ENCODE peak calls at places on chromosomes 13 and 19, in four cellular contexts. One of them, this sample, is unnamed. For H3K4me1, the result is how much of the 10 kb centered on the place peaks cover.

GRCh38 chr19:51002542-51003311 is 1.3 kb upstream of the KLK8 start:
- DNase-seq in CD8-positive, alpha-beta T cell: no peak
- DNase-seq in ascending aorta: no peak
- DNase-seq in hepatocyte: peak
- DNase-seq in this sample: peak

GRCh38 chr19:50427997-50428425 is 4.7 kb upstream of the MYBPC2 start:
- DNase-seq in CD8-positive, alpha-beta T cell: peak
- DNase-seq in ascending aorta: peak
- DNase-seq in hepatocyte: peak
- DNase-seq in this sample: no peak

GRCh38 chr13:92842145-92842544 is 384.5 kb upstream of the GPC6 start:
- DNase-seq in hepatocyte: no peak
- DNase-seq in ascending aorta: no peak
- DNase-seq in CD8-positive, alpha-beta T cell: no peak
- DNase-seq in this sample: no peak

GRCh38 chr13:79679334-79679733 is 198.4 kb downstream of the NDFIP2 start:
- DNase-seq in ascending aorta: no peak
- DNase-seq in CD8-positive, alpha-beta T cell: peak
- DNase-seq in hepatocyte: peak
- DNase-seq in this sample: no peak

GRCh38 chr19:41928754-41929535 is 696 bp upstream of the ERFL start:
- DNase-seq in CD8-positive, alpha-beta T cell: no peak
- DNase-seq in ascending aorta: no peak
- DNase-seq in hepatocyte: no peak
- DNase-seq in this sample: no peak

GRCh38 chr13:78662467-78662866 is 3.5 kb upstream of the OBI1 start:
- DNase-seq in ascending aorta: no peak
- DNase-seq in hepatocyte: no peak
- DNase-seq in CD8-positive, alpha-beta T cell: no peak
- DNase-seq in this sample: no peak

GRCh38 chr13:40665754-40666057 is 735 bp downstream of the FOXO1 start:
- DNase-seq in CD8-positive, alpha-beta T cell: peak
- DNase-seq in ascending aorta: no peak
- DNase-seq in hepatocyte: no peak
- DNase-seq in this sample: peak

GRCh38 chr13:28494861-28495585 is at the start of gene FLT1:
- DNase-seq in hepatocyte: peak
- DNase-seq in ascending aorta: no peak
- DNase-seq in CD8-positive, alpha-beta T cell: peak
- DNase-seq in this sample: no peak

GRCh38 chr19:45177817-45178261 is at the start of gene TRAPPC6A:
- DNase-seq in hepatocyte: no peak
- DNase-seq in CD8-positive, alpha-beta T cell: no peak
- DNase-seq in ascending aorta: no peak
- DNase-seq in this sample: no peak

GRCh38 chr19:44653977-44654784 is 10.5 kb downstream of the PVR start:
- DNase-seq in ascending aorta: peak
- DNase-seq in hepatocyte: peak
- DNase-seq in CD8-positive, alpha-beta T cell: peak
- DNase-seq in this sample: peak

GRCh38 chr13:47678201-47678963 is 322.7 kb downstream of the SUCLA2 start:
- DNase-seq in hepatocyte: no peak
- DNase-seq in CD8-positive, alpha-beta T cell: no peak
- DNase-seq in ascending aorta: no peak
- DNase-seq in this sample: no peak

GRCh38 chr19:48102870-48103751 is 7.5 kb downstream of the PLA2G4C start:
- DNase-seq in ascending aorta: no peak
- DNase-seq in CD8-positive, alpha-beta T cell: peak
- DNase-seq in hepatocyte: peak
- DNase-seq in this sample: no peak

GRCh38 chr19:15776991-15777787 is 10.3 kb upstream of the OR10H5 start:
- DNase-seq in hepatocyte: no peak
- DNase-seq in ascending aorta: no peak
- DNase-seq in CD8-positive, alpha-beta T cell: no peak
- DNase-seq in this sample: no peak

GRCh38 chr13:62094937-62095336 is 679.3 kb upstream of the PCDH20 start:
- DNase-seq in ascending aorta: no peak
- DNase-seq in CD8-positive, alpha-beta T cell: no peak
- DNase-seq in hepatocyte: no peak
- DNase-seq in this sample: no peak

GRCh38 chr13:52725302-52725701 is 14.3 kb downstream of the CNMD start:
- DNase-seq in CD8-positive, alpha-beta T cell: no peak
- DNase-seq in hepatocyte: no peak
- DNase-seq in ascending aorta: no peak
- DNase-seq in this sample: no peak

GRCh38 chr13:52723181-52723580 is 16.4 kb downstream of the CNMD start:
- DNase-seq in hepatocyte: no peak
- DNase-seq in CD8-positive, alpha-beta T cell: no peak
- DNase-seq in ascending aorta: no peak
- DNase-seq in this sample: no peak

DNA sequence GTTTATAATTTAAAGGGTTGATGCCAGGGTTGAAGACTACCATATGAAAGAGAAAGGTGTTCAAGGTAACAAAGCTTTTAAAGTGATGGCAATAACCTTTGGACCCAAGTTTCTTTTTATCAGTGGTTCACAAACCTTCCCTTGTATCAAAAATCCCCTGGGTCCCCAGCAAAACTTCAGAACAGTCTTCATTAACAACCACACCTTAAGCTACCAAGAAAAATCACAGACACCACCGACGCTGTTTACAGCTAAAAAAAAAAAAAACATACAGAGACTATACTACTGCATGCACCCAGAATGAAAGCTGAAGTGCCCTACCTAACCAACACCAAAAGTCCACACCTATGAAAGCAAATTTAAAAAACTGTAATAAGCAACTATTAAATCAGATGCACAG is 13.4 kb downstream of the CNMD start:
- DNase-seq in CD8-positive, alpha-beta T cell: no peak
- DNase-seq in hepatocyte: no peak
- DNase-seq in ascending aorta: no peak
- DNase-seq in this sample: no peak
- H3K27ac ChIP-seq in CD8-positive, alpha-beta T cell: no peak
- H3K27ac ChIP-seq in hepatocyte: no peak
- H3K27ac ChIP-seq in ascending aorta: no peak
- H3K27ac ChIP-seq in this sample: no peak

DNA sequence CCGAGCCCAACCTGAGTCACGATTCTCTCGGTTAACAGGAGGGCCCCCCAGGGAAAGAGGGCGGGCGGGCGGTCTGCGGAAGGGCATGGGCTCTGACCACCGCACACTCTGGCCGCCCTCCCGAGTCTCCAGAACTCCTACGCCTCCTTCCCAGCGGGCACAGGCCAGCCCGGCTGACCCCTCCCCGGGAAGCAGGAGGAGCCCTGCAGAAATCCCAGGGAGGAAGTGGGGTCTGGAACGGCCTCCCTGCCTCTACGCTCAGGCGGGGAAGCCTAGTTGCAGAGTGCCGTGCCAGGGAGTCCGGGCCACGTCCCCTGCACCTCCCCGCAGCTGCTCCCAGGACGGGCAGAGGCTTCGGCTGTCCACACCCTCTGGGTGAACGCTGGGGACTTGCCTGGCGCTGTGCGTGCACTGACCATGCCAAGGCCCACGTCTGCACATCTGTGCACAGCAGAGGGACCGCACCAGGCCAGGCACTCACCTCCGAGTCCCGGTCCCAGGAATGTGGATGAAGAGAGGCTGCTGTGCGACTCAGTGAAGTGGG is 20.8 kb downstream of the TCF3 start:
- DNase-seq in ascending aorta: no peak
- DNase-seq in hepatocyte: no peak
- DNase-seq in CD8-positive, alpha-beta T cell: no peak
- DNase-seq in this sample: no peak
- H3K4me3 ChIP-seq in ascending aorta: no peak
- H3K4me3 ChIP-seq in hepatocyte: no peak
- H3K4me3 ChIP-seq in CD8-positive, alpha-beta T cell: no peak
- H3K4me3 ChIP-seq in this sample: no peak

DNA sequence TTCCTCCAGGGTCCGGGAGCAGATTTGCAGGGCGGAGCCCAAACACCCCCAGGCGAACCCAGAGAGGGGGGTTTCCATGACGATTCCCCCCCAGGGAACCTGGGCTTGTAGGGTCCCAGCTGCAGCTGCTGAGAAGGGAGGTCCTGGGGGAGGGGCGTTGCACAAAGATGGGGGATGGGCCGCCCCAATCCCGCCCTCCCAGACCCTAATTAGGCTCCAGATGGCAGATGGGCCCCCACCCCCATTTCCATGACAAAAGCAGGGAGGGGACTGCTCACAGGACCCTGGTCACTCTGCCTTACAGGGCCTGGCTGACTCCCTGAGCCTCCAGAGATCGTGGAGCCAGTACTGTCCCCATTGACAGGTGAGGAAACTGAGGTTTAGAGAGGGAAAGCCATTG is 15.2 kb downstream of the ELAVL3 start:
- DNase-seq in CD8-positive, alpha-beta T cell: no peak
- DNase-seq in ascending aorta: no peak
- DNase-seq in hepatocyte: no peak
- DNase-seq in this sample: no peak
- H3K4me1 ChIP-seq in CD8-positive, alpha-beta T cell: under half
- H3K4me1 ChIP-seq in ascending aorta: under half
- H3K4me1 ChIP-seq in hepatocyte: under half
- H3K4me1 ChIP-seq in this sample: under half

DNA sequence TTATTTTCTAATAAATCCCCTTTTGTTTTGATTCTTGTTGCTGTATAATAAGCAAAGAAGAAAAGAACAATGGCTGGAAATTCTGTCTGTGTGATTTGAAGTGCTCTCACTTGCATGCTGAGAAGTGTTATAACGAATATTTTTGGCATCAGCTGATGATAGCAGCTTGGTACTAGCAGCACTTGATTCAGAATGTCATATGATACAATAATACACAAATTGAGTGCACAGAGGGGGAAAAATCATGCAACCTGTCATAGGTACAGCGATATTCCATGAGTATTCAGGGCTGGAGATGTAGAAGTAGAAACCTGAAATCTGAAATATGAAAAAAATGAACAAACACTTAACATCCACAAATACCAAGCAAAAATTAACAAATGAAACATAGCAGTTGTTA is 108.1 kb downstream of the FGF14 start:
- DNase-seq in CD8-positive, alpha-beta T cell: no peak
- DNase-seq in hepatocyte: no peak
- DNase-seq in ascending aorta: no peak
- DNase-seq in this sample: no peak
- H3K27ac ChIP-seq in CD8-positive, alpha-beta T cell: no peak
- H3K27ac ChIP-seq in hepatocyte: no peak
- H3K27ac ChIP-seq in ascending aorta: no peak
- H3K27ac ChIP-seq in this sample: no peak

This sample was measured in effector memory CD4-positive, alpha-beta T cell.